ENCODE peak calls at places on chromosomes 5 and 9, in eight cellular contexts. N is substantia nigra, P is left colon, J is sciatic nerve, L is T-helper 9 cell, W is germinal center, C is left ventricle myocardium superior, V is SW 1271. M is an unnamed sample.
A peak's percentile ranks its signal among the peaks of the same experiment; 100 is the strongest.

GRCh38 chr9:2785060-2785459 is 58.8 kb downstream of the PUM3 start:
- DNase-seq in V (no peak), C (no peak), J (no peak), P (no peak), L (no peak), N (no peak), W (no peak), M (no peak)

GRCh38 chr5:135457424-135458071 is 5.4 kb upstream of the TIFAB start:
- DNase-seq in W (peak; percentile 77), L (peak; percentile 38), C (peak; percentile 72), J (peak; percentile 77), N (no peak), P (peak; percentile 43), V (no peak), M (no peak)

GRCh38 chr9:23851024-23851629 is 25.1 kb upstream of the ELAVL2 start:
- DNase-seq in W (no peak), V (no peak), L (no peak), N (no peak), P (no peak), C (peak; percentile 29), J (peak; percentile 58), M (no peak)

GRCh38 chr9:37056521-37056920 is 22.5 kb upstream of the PAX5 start:
- DNase-seq in C (no peak), V (no peak), N (no peak), J (no peak), L (no peak), P (no peak), W (no peak), M (no peak)

GRCh38 chr5:573976-574375 is 38.2 kb upstream of the CEP72 start:
- DNase-seq in J (no peak), P (no peak), N (no peak), C (no peak), W (no peak), L (no peak), V (no peak), M (no peak)

GRCh38 chr5:171425596-171426244 is 6.3 kb downstream of the FGF18 start:
- DNase-seq in P (no peak), W (no peak), C (no peak), N (no peak), L (no peak), J (peak; percentile 28), V (no peak), M (no peak)

GRCh38 chr5:57940879-57941278 is 458.3 kb upstream of the ACTBL2 start:
- DNase-seq in C (no peak), J (no peak), P (no peak), N (no peak), L (no peak), W (no peak), V (no peak), M (no peak)

GRCh38 chr9:3954950-3955670 is 344.8 kb downstream of the GLIS3 start:
- DNase-seq in W (no peak), C (no peak), N (no peak), L (no peak), P (no peak), J (no peak), V (no peak), M (no peak)

GRCh38 chr5:154520861-154521453 is 42.9 kb upstream of the HAND1 start:
- DNase-seq in P (no peak), L (no peak), C (no peak), V (no peak), J (no peak), W (peak; percentile 30), N (no peak), M (no peak)

GRCh38 chr5:73822276-73822988 is 196.4 kb downstream of the ARHGEF28 start:
- DNase-seq in V (no peak), P (no peak), J (no peak), N (no peak), C (no peak), L (no peak), W (no peak), M (no peak)

GRCh38 chr9:34589656-34590375 is at the start of gene CNTFR:
- DNase-seq in J (peak; percentile 81), C (peak; percentile 64), V (no peak), N (no peak), W (peak; percentile 36), L (no peak), P (peak; percentile 38), M (no peak)

GRCh38 chr5:72427488-72428437 is 79.4 kb downstream of the ZNF366 start:
- DNase-seq in V (no peak), N (no peak), J (no peak), L (no peak), W (no peak), P (no peak), C (peak; percentile 39), M (no peak)

GRCh38 chr9:134785325-134786108 is 95.1 kb upstream of the FCN2 start:
- DNase-seq in C (peak; percentile 78), W (no peak), L (no peak), N (no peak), J (no peak), V (no peak), P (no peak), M (no peak)

GRCh38 chr9:38068866-38069628 is at the start of gene SHB:
- DNase-seq in C (peak; percentile 92), V (no peak), W (peak; percentile 93), L (peak; percentile 84), N (peak; percentile 52), J (peak; percentile 85), P (peak; percentile 72), M (peak; percentile 65)

GRCh38 chr9:126304207-126304945 is 22.3 kb upstream of the MVB12B start:
- DNase-seq in V (no peak), W (no peak), P (no peak), L (no peak), N (no peak), J (no peak), C (no peak), M (no peak)

GRCh38 chr9:69379250-69379982 is 54.4 kb downstream of the ENTREP1 start:
- DNase-seq in V (no peak), C (no peak), J (no peak), P (no peak), L (no peak), N (no peak), W (no peak), M (no peak)

GRCh38 chr5:179215576-179215975 is 129.7 kb downstream of the ADAMTS2 start:
- DNase-seq in N (no peak), L (no peak), J (no peak), P (no peak), W (no peak), V (no peak), C (no peak), M (no peak)

GRCh38 chr5:31232273-31232888 is 38.9 kb downstream of the CDH6 start:
- DNase-seq in V (peak; percentile 12), P (no peak), C (no peak), J (no peak), L (no peak), N (no peak), W (peak; percentile 19), M (no peak)

GRCh38 chr5:153276151-153276550 is 214.3 kb upstream of the GRIA1 start:
- DNase-seq in W (no peak), V (no peak), L (no peak), P (no peak), C (no peak), N (no peak), J (no peak), M (no peak)

GRCh38 chr9:14433293-14433818 is 119.4 kb upstream of the NFIB start:
- DNase-seq in P (no peak), J (no peak), W (no peak), V (no peak), N (no peak), L (no peak), C (no peak), M (no peak)

GRCh38 chr5:143569722-143570567 is 166.5 kb upstream of the NR3C1 start:
- DNase-seq in C (no peak), W (no peak), P (no peak), L (no peak), N (no peak), V (no peak), J (no peak), M (no peak)

GRCh38 chr5:150763023-150763793 is 4.4 kb upstream of the DCTN4 start:
- DNase-seq in W (no peak), P (no peak), L (no peak), C (peak; percentile 70), V (no peak), J (no peak), N (no peak), M (no peak)

GRCh38 chr5:84274585-84275468 is 109.9 kb downstream of the EDIL3 start:
- DNase-seq in N (no peak), J (peak; percentile 65), V (no peak), C (no peak), W (peak; percentile 2), P (no peak), L (no peak), M (no peak)

GRCh38 chr9:134326754-134327526 is 685 bp downstream of the RXRA start:
- DNase-seq in N (no peak), W (peak; percentile 19), C (peak; percentile 62), P (peak; percentile 44), L (no peak), V (no peak), J (peak; percentile 60), M (no peak)

GRCh38 chr5:137218471-137218870 is 280.7 kb downstream of the SPOCK1 start:
- DNase-seq in W (no peak), C (no peak), V (no peak), N (no peak), P (no peak), L (no peak), J (no peak), M (no peak)

GRCh38 chr5:125410501-125411162 is 664.2 kb upstream of the ZNF608 start:
- DNase-seq in V (no peak), N (no peak), P (no peak), C (no peak), L (no peak), J (no peak), W (no peak), M (no peak)

GRCh38 chr9:122816163-122816867 is 12.1 kb downstream of the PDCL start:
- DNase-seq in C (peak; percentile 55), L (peak; percentile 19), J (no peak), P (no peak), V (no peak), W (no peak), N (no peak), M (no peak)